ENCODE peak calls at places on chromosomes 4 and X, in five cellular contexts. O is left colon, I is GM23248, A is GM12891, H is ELR. F is an unnamed sample.

GRCh38 chr4:24394041-24394440 is 190.3 kb downstream of the DHX15 start:
- DNase-seq in A (no peak), H (peak), I (peak), O (no peak), F (no peak)

GRCh38 chrX:28851871-28852270 is 264.6 kb downstream of the IL1RAPL1 start:
- DNase-seq in A (no peak), I (no peak), O (no peak), H (no peak), F (no peak)

GRCh38 chr4:54400802-54401201 is 171.7 kb downstream of the PDGFRA start:
- DNase-seq in H (peak), O (no peak), I (peak), A (no peak), F (no peak)

GRCh38 chr4:173924561-173924960 is 358.9 kb downstream of the FBXO8 start:
- DNase-seq in H (no peak), A (no peak), O (no peak), I (no peak), F (no peak)

GRCh38 chr4:113026556-113026955 is 22.9 kb upstream of the ANK2 start:
- DNase-seq in I (peak), A (no peak), O (no peak), H (peak), F (no peak)

GRCh38 chr4:182139481-182139880 is 103.7 kb upstream of the TENM3 start:
- DNase-seq in H (no peak), I (no peak), A (no peak), O (no peak), F (no peak)

GRCh38 chrX:44914532-44915198 is 41.7 kb downstream of the KDM6A start:
- DNase-seq in I (peak), A (no peak), H (peak), O (no peak), F (no peak)

GRCh38 chrX:104253567-104254441 is 929 bp downstream of the ESX1 start:
- DNase-seq in O (no peak), A (no peak), I (peak), H (no peak), F (no peak)

GRCh38 chr4:88659061-88659889 is 38.4 kb downstream of the NAP1L5 start:
- DNase-seq in A (peak), H (peak), O (peak), I (peak), F (peak)

GRCh38 chr4:139740121-139740520 is 74.5 kb downstream of the MGST2 start:
- DNase-seq in H (no peak), I (no peak), O (no peak), A (no peak), F (no peak)

GRCh38 chrX:37302569-37302968 is 46.6 kb upstream of the PRRG1 start:
- DNase-seq in H (peak), O (peak), A (no peak), I (peak), F (no peak)

GRCh38 chr4:11197942-11198341 is 230.8 kb downstream of the HS3ST1 start:
- DNase-seq in H (no peak), A (no peak), O (no peak), I (no peak), F (no peak)